ENCODE peak calls at places on chromosomes 3 and 15, in ten cellular contexts. R is H9, G is breast epithelium, U is body of pancreas, S is neural progenitor cell, Z is fibroblast of lung, B is mesendoderm, A is lower lobe of right lung, T is psoas muscle, H is neuronal stem cell. P is an unnamed sample.

GRCh38 chr15:78129098-78130011 is 1.9 kb downstream of the CIB2 start:
- DNase-seq in R (no peak), G (no peak), U (no peak), S (no peak), Z (no peak), B (no peak), A (no peak), T (peak; percentile 37), H (no peak), P (no peak)

GRCh38 chr15:41957021-41957897 is 15.1 kb downstream of the EHD4 start:
- DNase-seq in R (no peak), G (no peak), U (no peak), S (no peak), Z (no peak), B (no peak), A (no peak), T (no peak), H (no peak), P (no peak)

GRCh38 chr15:34708422-34708821 is 46.4 kb downstream of the GJD2 start:
- DNase-seq in R (peak; percentile 38), G (no peak), U (no peak), S (peak; percentile 74), Z (peak; percentile 58), B (peak; percentile 92), A (no peak), T (no peak), H (peak; percentile 55), P (no peak)

GRCh38 chr3:148878073-148878472 is 13.0 kb downstream of the CPA3 start:
- DNase-seq in R (no peak), G (no peak), U (no peak), S (no peak), Z (no peak), B (no peak), A (no peak), T (no peak), H (no peak), P (no peak)

GRCh38 chr15:34043813-34044212 is 4.8 kb upstream of the AVEN start:
- DNase-seq in R (no peak), G (no peak), U (no peak), S (no peak), Z (peak; percentile 61), B (no peak), A (no peak), T (no peak), H (no peak), P (no peak)

GRCh38 chr15:39741258-39741657 is 41.4 kb downstream of the FSIP1 start:
- DNase-seq in R (no peak), G (no peak), U (no peak), S (no peak), Z (peak; percentile 16), B (no peak), A (no peak), T (no peak), H (no peak), P (no peak)

GRCh38 chr3:188706599-188706998 is 465.2 kb upstream of the TPRG1 start:
- DNase-seq in R (no peak), G (no peak), U (no peak), S (no peak), Z (peak; percentile 62), B (no peak), A (no peak), T (no peak), H (no peak), P (no peak)

GRCh38 chr3:165195628-165196576 is at the start of gene SLITRK3:
- DNase-seq in R (peak; percentile 49), G (no peak), U (no peak), S (peak; percentile 47), Z (no peak), B (peak; percentile 54), A (no peak), T (no peak), H (peak; percentile 40), P (no peak)

GRCh38 chr3:175422744-175423143 is 563.6 kb downstream of the NAALADL2 start:
- DNase-seq in R (no peak), G (no peak), U (no peak), S (peak; percentile 9), Z (no peak), B (peak; percentile 16), A (no peak), T (no peak), H (no peak), P (no peak)

GRCh38 chr3:45559560-45560118 is 34.9 kb upstream of the LIMD1 start:
- DNase-seq in R (no peak), G (no peak), U (no peak), S (no peak), Z (no peak), B (no peak), A (no peak), T (no peak), H (no peak), P (no peak)

GRCh38 chr3:50154476-50154839 is 666 bp upstream of the SEMA3F start:
- DNase-seq in R (no peak), G (no peak), U (no peak), S (no peak), Z (no peak), B (no peak), A (peak; percentile 66), T (no peak), H (no peak), P (no peak)

GRCh38 chr15:39925112-39925830 is 5.2 kb upstream of the GPR176 start:
- DNase-seq in R (no peak), G (no peak), U (no peak), S (peak; percentile 16), Z (peak; percentile 59), B (peak; percentile 49), A (no peak), T (no peak), H (no peak), P (no peak)

GRCh38 chr3:112811150-112811884 is 35.3 kb downstream of the CD200R1L start:
- DNase-seq in R (no peak), G (no peak), U (no peak), S (no peak), Z (peak; percentile 92), B (no peak), A (no peak), T (peak; percentile 18), H (no peak), P (no peak)

GRCh38 chr3:72618739-72619138 is 229.5 kb downstream of the SHQ1 start:
- DNase-seq in R (no peak), G (no peak), U (no peak), S (no peak), Z (no peak), B (no peak), A (no peak), T (no peak), H (no peak), P (no peak)

DNA sequence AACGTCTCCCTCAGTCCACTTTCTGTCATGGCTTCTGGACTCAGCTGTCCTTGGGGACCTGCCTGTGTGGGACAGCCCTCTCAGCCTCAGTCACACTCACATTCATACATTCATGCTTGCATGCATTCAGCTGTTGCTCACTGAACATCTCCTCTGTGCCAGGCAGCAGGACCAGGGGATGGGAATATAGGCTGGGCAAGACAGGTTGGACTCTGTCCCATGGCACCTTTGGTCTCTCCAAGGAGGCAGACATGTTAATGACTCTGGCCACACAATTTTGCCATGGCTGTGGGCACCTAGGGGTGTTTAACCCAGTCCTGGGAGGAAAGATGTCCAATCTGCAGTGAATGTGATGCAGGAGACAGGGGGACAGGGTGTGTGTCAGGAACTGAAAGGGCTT is 7.8 kb upstream of the DNAH1 start:
- DNase-seq in R (no peak), G (no peak), U (no peak), S (no peak), Z (no peak), B (no peak), A (no peak), T (no peak), H (no peak), P (no peak)
- H3K27ac ChIP-seq in R (no peak overlapping the region), G (no peak overlapping the region), U (no peak overlapping the region), S (no peak overlapping the region), Z (no peak overlapping the region), B (no peak overlapping the region), A (no peak overlapping the region), T (no peak overlapping the region), H (no peak overlapping the region), P (no peak overlapping the region)

DNA sequence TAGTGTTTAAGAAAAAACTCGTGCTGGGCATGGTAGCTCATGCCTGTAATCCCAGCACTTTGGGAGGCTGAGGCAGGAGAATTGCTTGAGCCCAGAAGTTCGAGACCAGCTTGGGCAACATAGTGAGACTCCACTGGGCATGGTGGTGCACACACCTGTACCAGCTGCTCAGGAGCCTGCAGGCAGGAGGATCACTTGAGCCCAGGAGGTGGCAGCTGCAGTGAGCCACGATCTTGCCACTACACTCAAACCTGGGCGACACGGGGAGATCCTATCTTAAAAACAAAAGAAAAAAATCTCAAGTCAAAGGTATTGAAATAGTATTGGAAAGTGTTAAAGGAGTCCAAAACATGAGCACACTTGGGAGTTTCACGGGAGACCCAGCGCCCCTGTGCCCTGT is 14.0 kb downstream of the KLF13 start:
- DNase-seq in R (no peak), G (no peak), U (no peak), S (no peak), Z (no peak), B (no peak), A (no peak), T (no peak), H (no peak), P (no peak)
- H3K4me1 ChIP-seq in R (no peaks in the 10 kb centered on the region), G (peaks cover 33% of the 10 kb centered on the region), U (peaks cover 100% of the 10 kb centered on the region), S (no peaks in the 10 kb centered on the region), Z (peaks cover 21% of the 10 kb centered on the region), B (no peaks in the 10 kb centered on the region), A (peaks cover 100% of the 10 kb centered on the region), T (peaks cover 88% of the 10 kb centered on the region), H (peaks cover 4% of the 10 kb centered on the region), P (peaks cover 100% of the 10 kb centered on the region)

DNA sequence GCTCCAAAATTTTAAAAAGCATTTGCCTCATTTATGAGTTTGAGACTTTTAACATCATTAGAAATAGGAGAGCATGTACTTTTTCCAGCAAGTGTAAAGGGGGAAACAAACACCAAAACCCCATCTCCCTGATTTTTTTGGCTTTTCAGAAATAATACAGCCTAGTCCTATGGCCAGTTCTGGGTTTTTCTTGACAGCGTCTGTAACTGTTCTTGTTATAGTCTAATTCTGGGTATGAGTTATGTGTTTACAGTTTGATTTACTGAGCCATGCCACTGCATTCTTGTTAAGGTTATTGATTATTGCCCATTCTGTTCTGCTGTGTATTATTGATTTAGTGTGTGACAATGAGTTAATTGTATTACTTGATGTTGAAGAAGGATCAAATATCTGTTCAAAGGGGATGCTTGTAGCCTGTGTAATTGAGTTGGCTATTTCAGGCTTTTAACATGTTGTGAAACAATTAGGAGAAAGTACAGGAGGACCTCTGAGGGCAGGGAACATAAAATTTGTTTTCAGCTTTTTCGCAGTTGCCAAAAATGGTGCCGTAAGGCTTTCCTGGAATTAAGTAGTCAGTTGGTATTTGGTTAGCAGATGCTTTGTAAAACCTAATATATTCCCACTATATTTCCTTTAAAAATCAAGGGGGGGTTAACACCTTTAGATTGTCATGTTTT is 46.1 kb downstream of the MBNL1 start:
- DNase-seq in R (no peak), G (no peak), U (no peak), S (no peak), Z (no peak), B (no peak), A (no peak), T (no peak), H (no peak), P (no peak)
- H3K27ac ChIP-seq in R (no peak overlapping the region), G (peak overlapping the region; percentile 77), U (peak overlapping the region; percentile 62), S (no peak overlapping the region), Z (no peak overlapping the region), B (no peak overlapping the region), A (no peak overlapping the region), T (peak overlapping the region; percentile 78), H (no peak overlapping the region), P (no peak overlapping the region)

DNA sequence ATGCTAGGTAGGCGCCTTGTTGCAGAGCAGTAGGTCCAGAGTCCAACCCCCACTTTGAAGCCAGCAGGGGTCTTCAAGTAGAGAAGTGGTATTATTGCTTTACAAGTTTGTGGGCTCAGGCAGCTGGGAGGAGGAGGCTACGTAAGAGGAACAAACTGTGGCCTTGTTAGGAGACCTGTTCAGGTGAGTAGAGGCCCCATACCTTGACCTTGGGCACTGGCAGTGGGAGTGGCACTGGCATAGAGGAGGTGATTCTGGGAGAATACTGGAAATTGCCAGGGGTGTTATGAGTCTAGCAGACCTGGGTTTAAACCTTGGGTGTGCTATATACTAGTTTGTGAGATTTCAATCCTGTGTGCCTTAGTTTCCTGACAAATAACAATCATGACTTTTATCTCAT is 34.6 kb upstream of the SCAANT1 start:
- DNase-seq in R (no peak), G (no peak), U (peak; percentile 66), S (no peak), Z (no peak), B (no peak), A (no peak), T (no peak), H (no peak), P (no peak)
- H3K4me1 ChIP-seq in R (no peaks in the 10 kb centered on the region), G (no peaks in the 10 kb centered on the region), U (peaks cover 92% of the 10 kb centered on the region), S (peaks cover 19% of the 10 kb centered on the region), Z (peaks cover 12% of the 10 kb centered on the region), B (peaks cover 8% of the 10 kb centered on the region), A (peaks cover 40% of the 10 kb centered on the region), T (peaks cover 48% of the 10 kb centered on the region), H (peaks cover 2% of the 10 kb centered on the region), P (peaks cover 15% of the 10 kb centered on the region)

P was measured in CD8-positive, alpha-beta memory T cell.